ENCODE peak calls at places on chromosomes 1 and 21, in five cellular contexts. M is brain microvascular endothelial cell, K is ovary, R is transverse colon, C is AG04450. N is an unnamed sample.

GRCh38 chr1:114585221-114585620 is 3.8 kb upstream of the BCAS2 start:
- DNase-seq in K (no peak), R (no peak), M (peak; percentile 6), C (no peak), N (no peak)

GRCh38 chr1:7768583-7768982 is 2.5 kb upstream of the VAMP3 start:
- DNase-seq in R (no peak), C (no peak), K (no peak), M (no peak), N (no peak)

GRCh38 chr1:24932284-24932683 is 2.2 kb upstream of the RUNX3 start:
- DNase-seq in K (no peak), C (no peak), M (no peak), R (peak; percentile 64), N (no peak)

GRCh38 chr1:228005511-228006033 is 1.2 kb upstream of the WNT3A start:
- DNase-seq in C (no peak), R (no peak), M (no peak), K (peak; percentile 3), N (no peak)

GRCh38 chr1:230385173-230385480 is 41.0 kb downstream of the PGBD5 start:
- DNase-seq in C (no peak), R (no peak), M (no peak), K (no peak), N (no peak)

GRCh38 chr1:47324682-47325081 is 8.9 kb upstream of the CMPK1 start:
- DNase-seq in C (no peak), K (no peak), R (peak; percentile 28), M (no peak), N (no peak)

GRCh38 chr21:15063081-15063820 is 1.5 kb downstream of the NRIP1 start:
- DNase-seq in K (peak; percentile 15), R (no peak), C (no peak), M (no peak), N (peak; percentile 42)

GRCh38 chr1:39082140-39082799 is 56.1 kb downstream of the NDUFS5 start:
- DNase-seq in K (no peak), M (no peak), C (no peak), R (no peak), N (no peak)

GRCh38 chr1:229596961-229597699 is 28.8 kb downstream of the TAF5L start:
- DNase-seq in K (no peak), R (peak; percentile 23), C (no peak), M (peak; percentile 64), N (no peak)

GRCh38 chr1:25502957-25503356 is 40.4 kb upstream of the LDLRAP1 start:
- DNase-seq in M (peak; percentile 37), C (peak; percentile 38), K (no peak), R (no peak), N (no peak)

GRCh38 chr21:42555756-42556438 is 42.2 kb downstream of the SLC37A1 start:
- DNase-seq in C (no peak), M (no peak), R (peak; percentile 6), K (no peak), N (no peak)

GRCh38 chr1:192463661-192464060 is 111.9 kb upstream of the RGS1 start:
- DNase-seq in R (no peak), M (no peak), C (no peak), K (no peak), N (no peak)

GRCh38 chr1:156146006-156146748 is 7.2 kb upstream of the SEMA4A start:
- DNase-seq in K (no peak), R (peak; percentile 55), C (peak; percentile 86), M (peak; percentile 92), N (peak; percentile 77)

GRCh38 chr1:113388017-113388620 is 2.2 kb upstream of the MAGI3 start:
- DNase-seq in K (no peak), R (no peak), C (no peak), M (no peak), N (no peak)

GRCh38 chr1:159867322-159868064 is 5.0 kb upstream of the VSIG8 start:
- DNase-seq in R (peak; percentile 87), C (no peak), M (no peak), K (peak; percentile 44), N (peak; percentile 47)

DNA sequence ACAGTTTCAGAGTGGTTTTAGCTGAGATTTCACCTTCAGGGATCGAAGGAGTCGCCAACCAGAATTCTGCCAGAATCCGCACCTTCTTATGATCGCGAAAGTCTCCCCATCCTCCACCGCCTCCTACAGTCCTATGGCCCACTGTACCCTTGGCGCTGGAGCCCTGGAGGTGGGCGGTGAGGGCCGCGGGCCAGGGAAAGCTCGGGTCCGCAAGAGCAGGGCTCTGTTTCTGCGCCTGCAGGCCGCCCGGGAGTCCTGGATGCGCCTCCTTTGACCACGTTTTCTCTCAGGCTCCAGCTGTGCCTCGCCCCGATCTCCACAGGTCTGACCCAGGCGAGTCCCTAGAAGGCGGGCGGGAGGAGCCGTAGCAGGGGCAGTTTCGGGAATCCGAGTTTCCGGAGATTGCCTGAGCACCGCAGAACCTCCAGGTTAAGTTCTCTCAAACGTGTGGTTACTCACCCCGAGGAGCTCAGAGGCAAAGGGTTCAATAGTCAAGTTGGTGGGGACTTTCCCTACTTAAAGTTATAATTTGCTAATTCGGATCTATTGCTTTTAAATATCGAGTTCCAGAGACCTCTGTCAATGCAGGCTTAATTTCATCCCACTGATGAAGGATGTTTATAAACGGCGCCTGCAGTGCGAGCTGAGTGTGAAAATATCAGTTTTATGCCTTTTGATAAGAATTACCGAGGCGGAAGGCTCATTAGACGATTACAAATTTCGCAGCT is 3.2 kb upstream of the LHX8 start:
- DNase-seq in K (no peak), C (no peak), R (no peak), M (no peak), N (no peak)
- TF ChIP-seq CTCF in K (no peak), C (no peak), R (no peak), M (no peak), N (no peak)

GRCh38 chr21:45064091-45064490 is 10.3 kb upstream of the ADARB1 start:
- DNase-seq in C (no peak), K (no peak), R (no peak), M (no peak), N (no peak)
- H3K27ac ChIP-seq in C (no peak overlapping the region), K (no peak overlapping the region), R (no peak overlapping the region), M (no peak overlapping the region), N (no peak overlapping the region)

DNA sequence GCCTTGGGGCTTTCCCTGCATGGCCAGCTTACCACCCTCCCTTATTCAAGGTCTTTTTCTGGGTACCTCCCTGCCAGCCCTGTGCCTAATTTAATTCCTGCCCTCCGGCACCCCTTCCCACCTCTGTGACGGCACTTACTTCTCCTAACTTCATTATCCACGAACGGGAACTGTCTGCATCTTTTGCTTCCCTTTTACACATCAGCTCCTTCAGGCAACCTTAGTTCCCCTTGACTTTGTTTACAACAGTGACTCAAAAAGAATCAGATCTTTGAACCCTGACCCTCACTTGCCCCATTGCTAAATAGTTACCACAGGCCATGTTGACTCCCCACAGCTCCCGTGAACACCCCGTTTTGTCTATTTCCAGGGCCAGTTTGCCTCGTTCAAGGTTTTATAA is 138.3 kb upstream of the ETS2 start:
- DNase-seq in R (no peak), C (no peak), M (no peak), K (no peak), N (no peak)
- H3K27me3 ChIP-seq in R (peaks cover 8% of the 10 kb centered on the region), C (peaks cover 76% of the 10 kb centered on the region), M (peaks cover 44% of the 10 kb centered on the region), K (no peaks in the 10 kb centered on the region), N (no peaks in the 10 kb centered on the region)

DNA sequence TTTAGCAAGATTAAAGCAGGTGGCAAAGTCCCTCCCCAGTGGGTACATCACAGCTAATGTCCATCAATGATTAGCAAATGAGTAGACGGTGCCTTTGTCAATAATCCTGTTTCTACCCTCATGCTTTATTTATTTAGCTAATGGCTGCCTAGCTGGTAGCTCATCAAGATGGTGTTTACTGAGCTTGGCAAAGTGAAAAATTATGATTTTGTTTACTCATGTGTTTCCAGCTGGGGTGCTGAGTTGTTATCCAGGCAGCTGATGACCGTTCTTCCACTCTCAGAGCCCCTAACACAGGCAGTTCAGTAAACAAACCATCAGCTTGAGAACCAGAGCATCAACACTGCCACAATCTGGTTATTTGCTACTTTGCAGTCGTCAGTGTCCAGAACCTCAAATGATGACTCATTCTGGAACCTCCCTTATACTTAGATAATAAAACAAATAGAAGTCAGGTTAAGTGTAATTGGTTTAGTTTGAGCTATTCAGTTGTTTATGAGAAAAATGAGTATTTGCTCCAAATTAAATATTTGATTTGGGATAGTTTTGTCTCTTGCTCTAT is 163.9 kb downstream of the ST6GALNAC5 start:
- DNase-seq in C (peak; percentile 24), M (peak; percentile 59), R (no peak), K (no peak), N (no peak)
- TF ChIP-seq CTCF in C (peak; percentile 5), M (peak; percentile 18), R (no peak), K (no peak), N (peak; percentile 9)

DNA sequence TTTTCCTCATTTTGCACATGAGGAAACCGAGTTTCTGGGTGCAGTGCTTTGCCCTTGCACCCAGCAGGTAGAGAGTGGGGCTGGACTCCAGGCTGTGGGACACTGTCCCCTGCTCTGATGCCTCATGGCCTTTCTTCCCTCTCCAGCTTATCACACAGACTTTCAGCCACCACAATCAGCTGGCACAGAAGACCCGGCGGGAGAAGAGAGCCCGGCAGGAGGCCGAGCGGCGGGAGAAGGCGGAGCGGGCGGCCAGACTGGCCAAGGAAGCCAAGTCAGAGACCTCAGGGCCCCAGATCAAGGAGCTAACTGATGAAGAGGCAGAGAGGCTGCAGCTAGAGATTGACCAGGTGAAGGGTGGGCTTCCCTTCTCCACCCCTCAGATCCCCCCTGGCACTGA is 19.0 kb downstream of the KDF1 start:
- DNase-seq in C (no peak), K (no peak), M (no peak), R (no peak), N (no peak)
- H3K27ac ChIP-seq in C (no peak overlapping the region), K (no peak overlapping the region), M (no peak overlapping the region), R (no peak overlapping the region), N (no peak overlapping the region)

GRCh38 chr1:245691897-245692296 is 537.1 kb downstream of the KIF26B start:
- DNase-seq in K (no peak), R (no peak), M (no peak), C (no peak), N (no peak)

GRCh38 chr1:245692318-245692717 is 537.5 kb downstream of the KIF26B start:
- DNase-seq in K (no peak), R (no peak), C (no peak), M (no peak), N (no peak)

GRCh38 chr1:245688536-245689453 is 534.0 kb downstream of the KIF26B start:
- DNase-seq in K (no peak), R (no peak), C (no peak), M (no peak), N (no peak)

GRCh38 chr1:245690946-245691456 is 536.2 kb downstream of the KIF26B start:
- DNase-seq in R (no peak), K (no peak), M (no peak), C (no peak), N (no peak)

GRCh38 chr1:245690153-245690552 is 535.4 kb downstream of the KIF26B start:
- DNase-seq in K (no peak), M (no peak), C (no peak), R (no peak), N (no peak)
- H3K27me3 ChIP-seq in K (no peaks in the 10 kb centered on the region), M (no peaks in the 10 kb centered on the region), C (peaks cover 2% of the 10 kb centered on the region), R (no peaks in the 10 kb centered on the region), N (no peaks in the 10 kb centered on the region)

GRCh38 chr1:165928075-165928731 is 100.8 kb downstream of the UCK2 start:
- DNase-seq in R (peak; percentile 31), K (no peak), C (peak; percentile 10), M (peak; percentile 58), N (no peak)
- TF ChIP-seq CTCF in R (peak; percentile 53), K (no peak), C (peak; percentile 73), M (peak; percentile 82), N (peak; percentile 57)

GRCh38 chr1:78474092-78474491 is 16.7 kb upstream of the PTGFR start:
- DNase-seq in M (no peak), K (no peak), R (no peak), C (no peak), N (peak; percentile 52)
- H3K27ac ChIP-seq in M (no peak overlapping the region), K (no peak overlapping the region), R (no peak overlapping the region), C (no peak overlapping the region), N (peak overlapping the region; percentile 42)